ENCODE peak calls at places on chromosome 1, in seven cellular contexts. H is Calu3; I is activated naive CD8-positive, alpha-beta T cell treated with anti-CD3 and anti-CD28 coated beads, Interleukin-2, amount 50 U/mL, for 24 hours; R is activated gamma-delta T cell treated with anti-CD3 and anti-CD28 coated beads, Interleukin-2, amount 50 U/mL, for 16 hours; J is psoas muscle; T is ELF-1; B is T follicular helper cell. W is an unnamed sample.

GRCh38 chr1:13764933-13765332 is 64.9 kb downstream of the PRDM2 start:
- DNase-seq in H (no peak), I (no peak), R (no peak), J (no peak), T (peak; percentile 47), B (no peak), W (peak; percentile 41)

GRCh38 chr1:14597343-14598006 is 1.0 kb upstream of the KAZN start:
- DNase-seq in H (no peak), I (no peak), R (no peak), J (no peak), T (peak; percentile 80), B (no peak), W (no peak)

GRCh38 chr1:195934839-195935557 is 673.2 kb downstream of the KCNT2 start:
- DNase-seq in H (no peak), I (no peak), R (no peak), J (no peak), T (no peak), B (no peak), W (no peak)

GRCh38 chr1:234645474-234645953 is 35.5 kb upstream of the IRF2BP2 start:
- DNase-seq in H (no peak), I (no peak), R (no peak), J (no peak), T (no peak), B (no peak), W (no peak)

GRCh38 chr1:23909412-23909811 is 3.8 kb downstream of the CNR2 start:
- DNase-seq in H (no peak), I (peak; percentile 15), R (no peak), J (no peak), T (no peak), B (no peak), W (no peak)

GRCh38 chr1:26280333-26281042 is 602 bp downstream of the SH3BGRL3 start:
- DNase-seq in H (no peak), I (peak; percentile 39), R (no peak), J (no peak), T (no peak), B (no peak), W (peak; percentile 54)

GRCh38 chr1:66521736-66522365 is 12.1 kb upstream of the SGIP1 start:
- DNase-seq in H (no peak), I (no peak), R (no peak), J (no peak), T (no peak), B (no peak), W (no peak)

GRCh38 chr1:243598433-243598832 is 251.6 kb downstream of the AKT3 start:
- DNase-seq in H (no peak), I (no peak), R (peak; percentile 19), J (no peak), T (no peak), B (no peak), W (no peak)

GRCh38 chr1:52179073-52179472 is 37.2 kb downstream of the ZFYVE9 start:
- DNase-seq in H (no peak), I (no peak), R (no peak), J (no peak), T (no peak), B (no peak), W (no peak)

GRCh38 chr1:84598846-84599741 is 24.9 kb upstream of the CTBS start:
- DNase-seq in H (no peak), I (no peak), R (no peak), J (no peak), T (no peak), B (no peak), W (no peak)

GRCh38 chr1:21261551-21262281 is 28.5 kb downstream of the ECE1 start:
- DNase-seq in H (peak; percentile 69), I (peak; percentile 42), R (no peak), J (peak; percentile 81), T (peak; percentile 36), B (no peak), W (no peak)

GRCh38 chr1:192575499-192576189 is at the start of gene RGS1:
- DNase-seq in H (no peak), I (peak; percentile 30), R (peak; percentile 31), J (no peak), T (no peak), B (peak; percentile 45), W (no peak)